ENCODE peak calls at places on chromosomes 1 and 21, in six cellular contexts. One of them, this sample, is unnamed.

GRCh38 chr1:19799877-19800804 is at the start of gene TMCO4:
- DNase-seq in stomach: peak
- DNase-seq in HepG2: peak
- DNase-seq in sigmoid colon: peak
- DNase-seq in AG04450: peak
- DNase-seq in fibroblast of lung: peak
- DNase-seq in this sample: peak

GRCh38 chr1:156337052-156337887 is 822 bp downstream of the CCT3 start:
- DNase-seq in stomach: no peak
- DNase-seq in HepG2: no peak
- DNase-seq in sigmoid colon: no peak
- DNase-seq in AG04450: no peak
- DNase-seq in fibroblast of lung: peak
- DNase-seq in this sample: no peak

GRCh38 chr1:66535149-66535548 is 1.2 kb downstream of the SGIP1 start:
- DNase-seq in stomach: no peak
- DNase-seq in HepG2: no peak
- DNase-seq in sigmoid colon: no peak
- DNase-seq in AG04450: no peak
- DNase-seq in fibroblast of lung: no peak
- DNase-seq in this sample: no peak

GRCh38 chr1:217137210-217137871 is 414.1 kb upstream of the ESRRG start:
- DNase-seq in stomach: no peak
- DNase-seq in HepG2: no peak
- DNase-seq in sigmoid colon: no peak
- DNase-seq in AG04450: no peak
- DNase-seq in fibroblast of lung: no peak
- DNase-seq in this sample: no peak

GRCh38 chr1:89365206-89365605 is 1.3 kb downstream of the GBP6 start:
- DNase-seq in stomach: no peak
- DNase-seq in HepG2: no peak
- DNase-seq in sigmoid colon: no peak
- DNase-seq in AG04450: no peak
- DNase-seq in fibroblast of lung: no peak
- DNase-seq in this sample: no peak

GRCh38 chr1:78304766-78305165 is 186.0 kb upstream of the PTGFR start:
- DNase-seq in stomach: no peak
- DNase-seq in HepG2: no peak
- DNase-seq in sigmoid colon: no peak
- DNase-seq in AG04450: no peak
- DNase-seq in fibroblast of lung: no peak
- DNase-seq in this sample: no peak

GRCh38 chr1:227816750-227817446 is 1.4 kb downstream of the PRSS38 start:
- DNase-seq in stomach: no peak
- DNase-seq in HepG2: no peak
- DNase-seq in sigmoid colon: no peak
- DNase-seq in AG04450: no peak
- DNase-seq in fibroblast of lung: no peak
- DNase-seq in this sample: no peak

GRCh38 chr1:89610457-89610991 is 22.4 kb upstream of the LRRC8C start:
- DNase-seq in stomach: no peak
- DNase-seq in HepG2: no peak
- DNase-seq in sigmoid colon: no peak
- DNase-seq in AG04450: no peak
- DNase-seq in fibroblast of lung: no peak
- DNase-seq in this sample: no peak

GRCh38 chr1:114088392-114089299 is 65.0 kb downstream of the SYT6 start:
- DNase-seq in stomach: no peak
- DNase-seq in HepG2: no peak
- DNase-seq in sigmoid colon: no peak
- DNase-seq in AG04450: no peak
- DNase-seq in fibroblast of lung: no peak
- DNase-seq in this sample: no peak

GRCh38 chr1:21201650-21202049 is 25.0 kb upstream of the EIF4G3 start:
- DNase-seq in stomach: no peak
- DNase-seq in HepG2: no peak
- DNase-seq in sigmoid colon: no peak
- DNase-seq in AG04450: no peak
- DNase-seq in fibroblast of lung: no peak
- DNase-seq in this sample: no peak

GRCh38 chr1:86704972-86705632 is 726 bp downstream of the SH3GLB1 start:
- DNase-seq in stomach: peak
- DNase-seq in HepG2: peak
- DNase-seq in sigmoid colon: peak
- DNase-seq in AG04450: no peak
- DNase-seq in fibroblast of lung: peak
- DNase-seq in this sample: peak

GRCh38 chr1:9606948-9607347 is 18.2 kb downstream of the TMEM201 start:
- DNase-seq in stomach: no peak
- DNase-seq in HepG2: no peak
- DNase-seq in sigmoid colon: no peak
- DNase-seq in AG04450: no peak
- DNase-seq in fibroblast of lung: no peak
- DNase-seq in this sample: no peak

GRCh38 chr1:205395616-205396015 is 26.2 kb downstream of the LEMD1 start:
- DNase-seq in stomach: no peak
- DNase-seq in HepG2: no peak
- DNase-seq in sigmoid colon: no peak
- DNase-seq in AG04450: no peak
- DNase-seq in fibroblast of lung: no peak
- DNase-seq in this sample: no peak

GRCh38 chr1:54273092-54273836 is 73.3 kb downstream of the MRPL37 start:
- DNase-seq in stomach: peak
- DNase-seq in HepG2: no peak
- DNase-seq in sigmoid colon: peak
- DNase-seq in AG04450: peak
- DNase-seq in fibroblast of lung: peak
- DNase-seq in this sample: no peak

GRCh38 chr1:248821641-248822040 is 4.1 kb downstream of the SH3BP5L start:
- DNase-seq in stomach: no peak
- DNase-seq in HepG2: no peak
- DNase-seq in sigmoid colon: no peak
- DNase-seq in AG04450: no peak
- DNase-seq in fibroblast of lung: no peak
- DNase-seq in this sample: no peak

GRCh38 chr1:37513795-37514349 is 694 bp downstream of the MEAF6 start:
- DNase-seq in stomach: peak
- DNase-seq in HepG2: peak
- DNase-seq in sigmoid colon: no peak
- DNase-seq in AG04450: no peak
- DNase-seq in fibroblast of lung: peak
- DNase-seq in this sample: peak

GRCh38 chr1:29236743-29236992 is 346 bp downstream of the PTPRU start:
- DNase-seq in stomach: no peak
- DNase-seq in HepG2: no peak
- DNase-seq in sigmoid colon: no peak
- DNase-seq in AG04450: no peak
- DNase-seq in fibroblast of lung: peak
- DNase-seq in this sample: no peak

GRCh38 chr1:175984057-175984812 is 222.9 kb downstream of the COP1 start:
- DNase-seq in stomach: no peak
- DNase-seq in HepG2: no peak
- DNase-seq in sigmoid colon: no peak
- DNase-seq in AG04450: no peak
- DNase-seq in fibroblast of lung: no peak
- DNase-seq in this sample: no peak

GRCh38 chr1:67889940-67890567 is 56.8 kb upstream of the GNG12 start:
- DNase-seq in stomach: no peak
- DNase-seq in HepG2: no peak
- DNase-seq in sigmoid colon: no peak
- DNase-seq in AG04450: peak
- DNase-seq in fibroblast of lung: peak
- DNase-seq in this sample: peak

GRCh38 chr1:228487336-228488106 is at the start of gene RNF187:
- DNase-seq in stomach: peak
- DNase-seq in HepG2: no peak
- DNase-seq in sigmoid colon: peak
- DNase-seq in AG04450: no peak
- DNase-seq in fibroblast of lung: no peak
- DNase-seq in this sample: peak

GRCh38 chr1:201021333-201022177 is 2.0 kb downstream of the KIF21B start:
- DNase-seq in stomach: no peak
- DNase-seq in HepG2: no peak
- DNase-seq in sigmoid colon: no peak
- DNase-seq in AG04450: no peak
- DNase-seq in fibroblast of lung: no peak
- DNase-seq in this sample: no peak
- H3K27ac ChIP-seq in stomach: peak
- H3K27ac ChIP-seq in HepG2: no peak
- H3K27ac ChIP-seq in sigmoid colon: no peak
- H3K27ac ChIP-seq in AG04450: no peak
- H3K27ac ChIP-seq in fibroblast of lung: no peak
- H3K27ac ChIP-seq in this sample: no peak

GRCh38 chr1:213051127-213051880 is at the start of gene RPS6KC1:
- DNase-seq in stomach: peak
- DNase-seq in HepG2: peak
- DNase-seq in sigmoid colon: peak
- DNase-seq in AG04450: peak
- DNase-seq in fibroblast of lung: peak
- DNase-seq in this sample: peak
- TF ChIP-seq CTCF in stomach: no peak
- TF ChIP-seq CTCF in HepG2: peak
- TF ChIP-seq CTCF in sigmoid colon: no peak
- TF ChIP-seq CTCF in AG04450: no peak
- TF ChIP-seq CTCF in fibroblast of lung: no peak
- TF ChIP-seq CTCF in this sample: no peak

DNA sequence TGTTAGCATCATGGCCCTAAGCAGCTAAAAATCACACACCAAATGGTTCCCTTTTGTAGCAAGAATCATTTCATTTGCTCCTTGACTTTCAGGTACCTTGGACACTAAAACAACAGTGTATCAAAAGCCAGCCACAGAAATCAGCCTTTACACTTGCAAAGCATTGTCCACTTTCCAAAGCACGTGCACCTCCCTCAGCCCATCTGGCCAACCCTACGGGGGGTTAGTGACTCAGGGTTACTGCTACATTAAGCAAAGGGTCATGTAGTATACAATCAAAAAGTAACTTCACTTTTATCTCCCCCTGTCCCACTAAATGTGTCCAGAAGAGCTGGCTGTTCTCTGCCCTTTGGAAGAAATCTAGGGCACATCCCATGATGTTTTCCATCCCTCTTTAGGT is 149.7 kb downstream of the HIVEP3 start:
- DNase-seq in stomach: no peak
- DNase-seq in HepG2: no peak
- DNase-seq in sigmoid colon: no peak
- DNase-seq in AG04450: no peak
- DNase-seq in fibroblast of lung: no peak
- DNase-seq in this sample: no peak
- H3K27ac ChIP-seq in stomach: no peak
- H3K27ac ChIP-seq in HepG2: no peak
- H3K27ac ChIP-seq in sigmoid colon: no peak
- H3K27ac ChIP-seq in AG04450: no peak
- H3K27ac ChIP-seq in fibroblast of lung: no peak
- H3K27ac ChIP-seq in this sample: no peak

GRCh38 chr21:39025198-39025597 is 158.1 kb downstream of the PSMG1 start:
- DNase-seq in stomach: no peak
- DNase-seq in HepG2: no peak
- DNase-seq in sigmoid colon: peak
- DNase-seq in AG04450: no peak
- DNase-seq in fibroblast of lung: no peak
- DNase-seq in this sample: no peak

GRCh38 chr21:39024538-39024937 is 158.7 kb downstream of the PSMG1 start:
- DNase-seq in stomach: no peak
- DNase-seq in HepG2: no peak
- DNase-seq in sigmoid colon: peak
- DNase-seq in AG04450: no peak
- DNase-seq in fibroblast of lung: no peak
- DNase-seq in this sample: no peak

GRCh38 chr21:39022035-39022900 is 161.0 kb downstream of the PSMG1 start:
- DNase-seq in stomach: no peak
- DNase-seq in HepG2: no peak
- DNase-seq in sigmoid colon: peak
- DNase-seq in AG04450: no peak
- DNase-seq in fibroblast of lung: no peak
- DNase-seq in this sample: no peak

GRCh38 chr21:39021475-39021832 is 161.8 kb downstream of the PSMG1 start:
- DNase-seq in stomach: no peak
- DNase-seq in HepG2: no peak
- DNase-seq in sigmoid colon: no peak
- DNase-seq in AG04450: no peak
- DNase-seq in fibroblast of lung: no peak
- DNase-seq in this sample: no peak

GRCh38 chr21:39022901-39023693 is 160.2 kb downstream of the PSMG1 start:
- DNase-seq in stomach: no peak
- DNase-seq in HepG2: peak
- DNase-seq in sigmoid colon: peak
- DNase-seq in AG04450: no peak
- DNase-seq in fibroblast of lung: peak
- DNase-seq in this sample: no peak
- TF ChIP-seq CTCF in stomach: no peak
- TF ChIP-seq CTCF in HepG2: peak
- TF ChIP-seq CTCF in sigmoid colon: no peak
- TF ChIP-seq CTCF in AG04450: peak
- TF ChIP-seq CTCF in fibroblast of lung: peak
- TF ChIP-seq CTCF in this sample: no peak

GRCh38 chr1:2315711-2316450 is 75.5 kb downstream of the MORN1 start:
- DNase-seq in stomach: no peak
- DNase-seq in HepG2: no peak
- DNase-seq in sigmoid colon: peak
- DNase-seq in AG04450: no peak
- DNase-seq in fibroblast of lung: no peak
- DNase-seq in this sample: no peak

GRCh38 chr1:2317230-2318065 is 73.9 kb downstream of the MORN1 start:
- DNase-seq in stomach: no peak
- DNase-seq in HepG2: peak
- DNase-seq in sigmoid colon: no peak
- DNase-seq in AG04450: no peak
- DNase-seq in fibroblast of lung: no peak
- DNase-seq in this sample: no peak

GRCh38 chr1:2318294-2319278 is 72.8 kb downstream of the MORN1 start:
- DNase-seq in stomach: no peak
- DNase-seq in HepG2: no peak
- DNase-seq in sigmoid colon: no peak
- DNase-seq in AG04450: no peak
- DNase-seq in fibroblast of lung: no peak
- DNase-seq in this sample: no peak

GRCh38 chr1:2314803-2315710 is 76.3 kb downstream of the MORN1 start:
- DNase-seq in stomach: peak
- DNase-seq in HepG2: peak
- DNase-seq in sigmoid colon: peak
- DNase-seq in AG04450: no peak
- DNase-seq in fibroblast of lung: peak
- DNase-seq in this sample: peak

DNA sequence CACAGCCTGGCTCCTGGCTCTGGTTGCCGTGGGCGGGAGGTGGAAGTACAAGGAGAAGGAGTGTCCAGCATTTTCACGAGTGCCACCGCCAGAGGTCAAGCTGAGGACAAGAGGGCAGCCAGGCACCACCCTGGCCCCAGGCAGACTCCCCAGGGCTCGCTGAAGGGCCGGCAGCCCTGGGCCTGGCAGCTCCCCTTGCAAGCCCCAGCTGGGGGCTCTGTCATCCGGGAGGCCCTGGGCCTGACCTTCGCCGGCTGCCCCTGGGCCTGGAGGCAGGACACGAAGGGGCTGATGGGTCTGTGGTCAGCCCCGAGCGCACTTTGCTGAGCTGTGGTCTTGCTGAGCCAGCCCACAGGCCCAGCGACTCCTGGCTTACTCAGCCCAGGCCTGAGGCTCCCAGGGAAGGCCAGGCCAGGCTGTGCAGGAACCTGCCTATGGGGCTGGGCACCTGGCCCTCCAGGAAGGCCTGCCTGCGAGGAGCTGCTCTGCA is 74.9 kb downstream of the MORN1 start:
- DNase-seq in stomach: no peak
- DNase-seq in HepG2: no peak
- DNase-seq in sigmoid colon: no peak
- DNase-seq in AG04450: no peak
- DNase-seq in fibroblast of lung: peak
- DNase-seq in this sample: no peak
- H3K27ac ChIP-seq in stomach: peak
- H3K27ac ChIP-seq in HepG2: no peak
- H3K27ac ChIP-seq in sigmoid colon: peak
- H3K27ac ChIP-seq in AG04450: peak
- H3K27ac ChIP-seq in fibroblast of lung: no peak
- H3K27ac ChIP-seq in this sample: peak